ENCODE peak calls at places on chromosomes 6 and 20, in nine cellular contexts. P is NCI-H460; K is CD8-positive, alpha-beta T cell; Z is effector memory CD8-positive, alpha-beta T cell; C is EL; J is kidney; V is IMR-90; E is activated CD4-positive, alpha-beta memory T cell treated with anti-CD3 and anti-CD28 coated beads for 36 hours; U is T-cell. S is an unnamed sample.

GRCh38 chr6:390914-391558 is 516 bp upstream of the IRF4 start:
- DNase-seq in P (no peak), K (no peak), Z (no peak), C (peak; percentile 18), J (no peak), V (no peak), E (peak; percentile 68), U (no peak), S (no peak)

GRCh38 chr6:37008484-37009186 is 3.2 kb downstream of the FGD2 start:
- DNase-seq in P (no peak), K (no peak), Z (no peak), C (no peak), J (no peak), V (no peak), E (no peak), U (no peak), S (no peak)

GRCh38 chr20:34515484-34516037 is 661 bp upstream of the DYNLRB1 start:
- DNase-seq in P (no peak), K (peak; percentile 68), Z (peak; percentile 60), C (peak; percentile 61), J (peak; percentile 81), V (peak; percentile 47), E (peak; percentile 83), U (peak; percentile 68), S (peak; percentile 74)

GRCh38 chr20:48531505-48531904 is 296.3 kb downstream of the PREX1 start:
- DNase-seq in P (no peak), K (no peak), Z (no peak), C (no peak), J (no peak), V (no peak), E (no peak), U (no peak), S (no peak)

GRCh38 chr6:10413850-10414765 is 766 bp downstream of the TFAP2A start:
- DNase-seq in P (peak; percentile 61), K (no peak), Z (no peak), C (peak; percentile 77), J (no peak), V (no peak), E (no peak), U (no peak), S (no peak)

GRCh38 chr6:170278743-170279094 is 12.2 kb downstream of the DLL1 start:
- DNase-seq in P (no peak), K (no peak), Z (no peak), C (no peak), J (no peak), V (no peak), E (no peak), U (no peak), S (no peak)

GRCh38 chr6:29992792-29993191 is 50.5 kb downstream of the HLA-A start:
- DNase-seq in P (no peak), K (no peak), Z (no peak), C (peak; percentile 62), J (no peak), V (peak; percentile 66), E (peak; percentile 22), U (no peak), S (no peak)

GRCh38 chr20:17536944-17537444 is 5.8 kb upstream of the BFSP1 start:
- DNase-seq in P (peak; percentile 85), K (peak; percentile 66), Z (peak; percentile 59), C (peak; percentile 78), J (no peak), V (peak; percentile 76), E (peak; percentile 78), U (peak; percentile 65), S (peak; percentile 56)

GRCh38 chr6:158417760-158418098 is 105.5 kb downstream of the TULP4 start:
- DNase-seq in P (no peak), K (no peak), Z (no peak), C (peak; percentile 60), J (no peak), V (peak; percentile 79), E (no peak), U (no peak), S (no peak)

S was measured in central memory CD4-positive, alpha-beta T cell.